ENCODE peak calls at places on chromosomes 13 and 19, in four cellular contexts. T is GM04504, L is NT2/D1, Y is memory B cell. E is an unnamed sample.

GRCh38 chr19:41995959-41996797 is 2.1 kb upstream of the ATP1A3 start:
- DNase-seq in Y (no peak), L (no peak), T (no peak), E (no peak)

GRCh38 chr13:36158606-36159005 is 27.4 kb upstream of the DCLK1 start:
- DNase-seq in L (no peak), T (no peak), Y (no peak), E (no peak)

GRCh38 chr19:1199531-1199930 is 6.0 kb upstream of the STK11 start:
- DNase-seq in L (no peak), Y (no peak), T (no peak), E (no peak)

GRCh38 chr13:111904166-111904565 is 162.8 kb upstream of the SOX1 start:
- DNase-seq in T (no peak), L (no peak), Y (no peak), E (no peak)

GRCh38 chr19:9032136-9032626 is 22.0 kb upstream of the MUC16 start:
- DNase-seq in Y (no peak), T (no peak), L (no peak), E (no peak)

GRCh38 chr13:97223711-97224461 is 1.8 kb downstream of the MBNL2 start:
- DNase-seq in Y (peak), L (peak), T (peak), E (peak)

GRCh38 chr13:111480976-111481375 is 160.5 kb downstream of the TEX29 start:
- DNase-seq in Y (no peak), L (no peak), T (no peak), E (no peak)

GRCh38 chr19:1570836-1571235 is 2.7 kb upstream of the MEX3D start:
- DNase-seq in T (no peak), Y (no peak), L (no peak), E (no peak)

GRCh38 chr19:11446652-11447301 is 11.3 kb downstream of the PRKCSH start:
- DNase-seq in T (no peak), L (no peak), Y (peak), E (peak)

GRCh38 chr13:73417012-73417615 is 358.3 kb downstream of the KLF5 start:
- DNase-seq in L (no peak), Y (no peak), T (no peak), E (no peak)

GRCh38 chr19:16661480-16662034 is 618 bp downstream of the TMEM38A start:
- DNase-seq in Y (no peak), L (no peak), T (no peak), E (peak)

GRCh38 chr13:79825959-79826358 is 345.0 kb downstream of the NDFIP2 start:
- DNase-seq in Y (no peak), L (no peak), T (no peak), E (no peak)

GRCh38 chr13:39688699-39689405 is 33.4 kb downstream of the COG6 start:
- DNase-seq in T (no peak), Y (no peak), L (no peak), E (peak)

GRCh38 chr13:74073231-74073630 is 61.0 kb downstream of the KLF12 start:
- DNase-seq in Y (no peak), T (no peak), L (no peak), E (no peak)

GRCh38 chr19:37997911-37998344 is 90.9 kb downstream of the SIPA1L3 start:
- DNase-seq in Y (no peak), L (no peak), T (peak), E (peak)

GRCh38 chr13:100738176-100738855 is 63.7 kb upstream of the TMTC4 start:
- DNase-seq in Y (no peak), T (no peak), L (peak), E (no peak)

GRCh38 chr13:22061371-22061805 is 390.5 kb downstream of the FGF9 start:
- DNase-seq in L (no peak), Y (no peak), T (no peak), E (no peak)

GRCh38 chr19:41309225-41310030 is 544 bp upstream of the CCDC97 start:
- DNase-seq in T (no peak), L (no peak), Y (no peak), E (no peak)

GRCh38 chr19:33435706-33436359 is 62.3 kb downstream of the CEBPG start:
- DNase-seq in T (no peak), Y (no peak), L (no peak), E (no peak)

GRCh38 chr13:45500492-45501174 is 35.9 kb downstream of the COG3 start:
- DNase-seq in Y (no peak), T (peak), L (no peak), E (peak)

GRCh38 chr19:29645911-29646310 is 19.4 kb upstream of the PLEKHF1 start:
- DNase-seq in T (no peak), L (no peak), Y (no peak), E (peak)

GRCh38 chr13:43905435-43906031 is 25.8 kb downstream of the LACC1 start:
- DNase-seq in T (peak), L (peak), Y (no peak), E (peak)

GRCh38 chr19:10568444-10568825 is 344 bp downstream of the CDKN2D start:
- DNase-seq in T (no peak), L (no peak), Y (no peak), E (peak)

GRCh38 chr13:113586661-113587479 is 2.3 kb downstream of the TFDP1 start:
- DNase-seq in T (no peak), L (no peak), Y (no peak), E (no peak)

GRCh38 chr19:6220385-6221191 is 59.2 kb downstream of the MLLT1 start:
- DNase-seq in Y (no peak), L (no peak), T (peak), E (peak)

GRCh38 chr19:53463263-53463662 is 4.3 kb upstream of the ZNF813 start:
- DNase-seq in L (no peak), T (peak), Y (no peak), E (peak)

GRCh38 chr19:10919352-10920287 is 8.8 kb downstream of the YIPF2 start:
- DNase-seq in L (no peak), Y (no peak), T (no peak), E (no peak)

GRCh38 chr13:29573190-29573589 is 22.3 kb downstream of the SLC7A1 start:
- DNase-seq in L (no peak), Y (no peak), T (no peak), E (peak)

GRCh38 chr13:26186995-26187394 is 35.1 kb downstream of the RNF6 start:
- DNase-seq in L (no peak), T (no peak), Y (no peak), E (no peak)

E was measured in foreskin fibroblast.